ENCODE peak calls at places on chromosomes 7 and 10, in six cellular contexts. Y is uterus, E is A549, U is stomach, X is endothelial cell of umbilical vein, Q is HCT116. G is an unnamed sample.
A peak's percentile ranks its signal among the peaks of the same experiment; 100 is the strongest.

GRCh38 chr7:30927040-30927439 is 15.4 kb downstream of the AQP1 start:
- DNase-seq in X (no peak), E (no peak), Y (no peak), Q (no peak), U (no peak), G (no peak)

GRCh38 chr10:76621886-76622620 is 1015.6 kb downstream of the KCNMA1 start:
- DNase-seq in E (no peak), U (no peak), Y (no peak), X (no peak), Q (no peak), G (no peak)

GRCh38 chr7:55307123-55307916 is 57.8 kb upstream of the LANCL2 start:
- DNase-seq in E (peak; percentile 8), Q (peak; percentile 3), X (no peak), Y (no peak), U (no peak), G (no peak)

GRCh38 chr7:144414815-144415214 is 11.3 kb upstream of the NOBOX start:
- DNase-seq in Q (no peak), X (no peak), E (no peak), Y (no peak), U (no peak), G (no peak)

GRCh38 chr7:65983965-65984654 is 2.1 kb upstream of the GUSB start:
- DNase-seq in X (peak; percentile 56), U (no peak), Y (no peak), Q (no peak), E (peak; percentile 82), G (peak; percentile 32)

GRCh38 chr10:17841055-17841454 is 31.9 kb downstream of the MRC1 start:
- DNase-seq in U (no peak), X (no peak), E (no peak), Q (no peak), Y (no peak), G (no peak)

GRCh38 chr7:27163776-27164380 is 1.5 kb downstream of the HOXA9 start:
- DNase-seq in Q (no peak), U (no peak), E (no peak), X (no peak), Y (no peak), G (no peak)

GRCh38 chr10:36606234-36606839 is 519.1 kb upstream of the ANKRD30A start:
- DNase-seq in X (peak; percentile 78), Q (no peak), E (no peak), Y (no peak), U (no peak), G (no peak)

GRCh38 chr10:102231357-102232318 is 5.5 kb downstream of the ELOVL3 start:
- DNase-seq in Y (no peak), U (peak; percentile 73), E (peak; percentile 68), Q (peak; percentile 40), X (peak; percentile 19), G (peak; percentile 61)

GRCh38 chr10:118850418-118851061 is 95.8 kb upstream of the CACUL1 start:
- DNase-seq in U (peak; percentile 74), Q (peak; percentile 88), E (peak; percentile 74), Y (peak; percentile 49), X (peak; percentile 48), G (peak; percentile 51)

GRCh38 chr7:97818066-97818663 is 54.0 kb downstream of the ASNS start:
- DNase-seq in X (no peak), E (no peak), Q (no peak), Y (no peak), U (no peak), G (no peak)

GRCh38 chr7:36949711-36950600 is 225.7 kb upstream of the AOAH start:
- DNase-seq in Q (no peak), X (no peak), U (no peak), Y (peak; percentile 18), E (peak; percentile 23), G (peak; percentile 12)

GRCh38 chr10:70190581-70190980 is 20.3 kb upstream of the SAR1A start:
- DNase-seq in X (no peak), Q (no peak), E (no peak), U (no peak), Y (no peak), G (no peak)

GRCh38 chr10:117264776-117265175 is 23.9 kb downstream of the SLC18A2 start:
- DNase-seq in E (no peak), Q (no peak), X (no peak), Y (no peak), U (peak; percentile 43), G (peak; percentile 21)

GRCh38 chr10:91444211-91444610 is 34.1 kb downstream of the HECTD2 start:
- DNase-seq in U (no peak), Y (no peak), E (no peak), Q (no peak), X (no peak), G (no peak)

GRCh38 chr10:74334221-74334620 is 183.2 kb downstream of the ADK start:
- DNase-seq in E (no peak), Q (no peak), Y (no peak), U (no peak), X (no peak), G (no peak)

GRCh38 chr7:148334959-148335577 is 255.5 kb upstream of the C7orf33 start:
- DNase-seq in U (no peak), X (no peak), E (peak; percentile 22), Y (no peak), Q (no peak), G (peak; percentile 27)

GRCh38 chr10:51918921-51919325 is 219.5 kb upstream of the CSTF2T start:
- DNase-seq in X (peak; percentile 96), U (no peak), Y (no peak), E (no peak), Q (no peak), G (no peak)

GRCh38 chr7:132055331-132056120 is 499.1 kb upstream of the PODXL start:
- DNase-seq in E (no peak), Q (no peak), Y (no peak), X (no peak), U (no peak), G (no peak)

GRCh38 chr7:51256244-51256781 is 60.3 kb downstream of the COBL start:
- DNase-seq in X (no peak), Q (no peak), Y (no peak), U (no peak), E (no peak), G (peak; percentile 60)

GRCh38 chr7:21960922-21961321 is 15.2 kb upstream of the CDCA7L start:
- DNase-seq in X (peak; percentile 80), Y (no peak), U (no peak), Q (no peak), E (peak; percentile 21), G (no peak)

GRCh38 chr7:142391191-142391992 is 133.5 kb upstream of the PRSS58 start:
- DNase-seq in Q (peak; percentile 23), X (no peak), U (no peak), Y (no peak), E (no peak), G (no peak)

GRCh38 chr7:19215421-19215820 is 70.2 kb upstream of the FERD3L start:
- DNase-seq in E (no peak), X (no peak), U (no peak), Q (no peak), Y (no peak), G (no peak)

GRCh38 chr7:150322114-150322832 is 882 bp upstream of the LRRC61 start:
- DNase-seq in U (no peak), E (no peak), X (no peak), Y (no peak), Q (no peak), G (peak; percentile 48)

GRCh38 chr7:45710271-45711160 is 136.3 kb downstream of the ADCY1 start:
- DNase-seq in Y (no peak), Q (no peak), U (no peak), E (no peak), X (no peak), G (no peak)

GRCh38 chr7:94823952-94824351 is 83.4 kb upstream of the PPP1R9A start:
- DNase-seq in X (peak; percentile 14), Q (peak; percentile 73), Y (no peak), U (no peak), E (peak; percentile 63), G (no peak)

DNA sequence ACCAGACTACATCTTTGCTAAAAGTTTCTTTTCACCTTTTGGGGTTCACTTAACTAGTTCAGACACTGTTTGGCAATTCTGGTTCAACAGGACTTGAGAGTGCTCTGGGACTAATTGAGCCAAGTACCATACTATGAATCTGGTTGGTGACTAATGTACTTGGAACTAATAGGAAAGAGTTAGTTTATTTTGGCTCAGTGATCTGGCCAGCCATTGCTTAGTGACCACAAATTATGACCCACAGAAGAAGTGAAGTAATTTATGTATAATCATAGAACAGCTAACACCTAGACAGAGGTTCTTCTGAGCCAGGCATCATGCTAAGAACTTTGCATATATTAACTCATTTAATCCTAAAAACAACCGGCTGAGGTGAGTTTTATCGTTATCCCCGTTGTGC is 126.5 kb upstream of the JCAD start:
- DNase-seq in E (no peak), X (peak; percentile 89), Y (no peak), Q (no peak), U (no peak), G (no peak)
- H3K4me1 ChIP-seq in E (peaks cover 31% of the 10 kb centered on the region), X (peaks cover 50% of the 10 kb centered on the region), Y (no peaks in the 10 kb centered on the region), Q (peaks cover 4% of the 10 kb centered on the region), U (peaks cover 27% of the 10 kb centered on the region), G (no peaks in the 10 kb centered on the region)

GRCh38 chr7:84190016-84190705 is 4.4 kb downstream of the SEMA3A start:
- DNase-seq in E (no peak), Y (no peak), X (peak; percentile 23), Q (no peak), U (no peak), G (no peak)

GRCh38 chr7:84191842-84192241 is 2.7 kb downstream of the SEMA3A start:
- DNase-seq in E (peak; percentile 23), U (no peak), Q (no peak), Y (no peak), X (peak; percentile 55), G (no peak)

GRCh38 chr7:84188811-84189405 is 5.7 kb downstream of the SEMA3A start:
- DNase-seq in Y (no peak), X (peak; percentile 66), Q (no peak), U (no peak), E (peak; percentile 40), G (no peak)

GRCh38 chr7:84193787-84194186 is 802 bp downstream of the SEMA3A start:
- DNase-seq in X (peak; percentile 34), E (no peak), Y (no peak), U (no peak), Q (no peak), G (no peak)

GRCh38 chr7:84191261-84191660 is 3.3 kb downstream of the SEMA3A start:
- DNase-seq in X (peak; percentile 7), U (no peak), Q (no peak), Y (no peak), E (no peak), G (no peak)
- H3K4me3 ChIP-seq in X (no peak overlapping the region), U (peak overlapping the region; percentile 42), Q (no peak overlapping the region), Y (no peak overlapping the region), E (no peak overlapping the region), G (no peak overlapping the region)

GRCh38 chr10:84538036-84538435 is 209.6 kb downstream of the CCSER2 start:
- DNase-seq in Y (no peak), Q (no peak), U (no peak), X (no peak), E (no peak), G (no peak)
- H3K4me1 ChIP-seq in Y (no peaks in the 10 kb centered on the region), Q (no peaks in the 10 kb centered on the region), U (peaks cover 10% of the 10 kb centered on the region), X (peaks cover 13% of the 10 kb centered on the region), E (peaks cover 10% of the 10 kb centered on the region), G (no peaks in the 10 kb centered on the region)

GRCh38 chr7:77199008-77199966 is at the start of gene FGL2:
- DNase-seq in Q (no peak), Y (peak; percentile 36), U (peak; percentile 42), X (no peak), E (no peak), G (peak; percentile 62)

GRCh38 chr7:77202544-77202976 is 2.9 kb upstream of the FGL2 start:
- DNase-seq in X (no peak), U (no peak), E (no peak), Q (no peak), Y (no peak), G (peak; percentile 81)

GRCh38 chr7:77200542-77200941 is 923 bp upstream of the FGL2 start:
- DNase-seq in U (no peak), Q (no peak), X (no peak), E (no peak), Y (no peak), G (no peak)

GRCh38 chr7:77197135-77197534 is 2.5 kb downstream of the FGL2 start:
- DNase-seq in U (no peak), E (no peak), Y (no peak), Q (no peak), X (no peak), G (peak; percentile 80)
- H3K4me3 ChIP-seq in U (no peak overlapping the region), E (no peak overlapping the region), Y (no peak overlapping the region), Q (no peak overlapping the region), X (no peak overlapping the region), G (no peak overlapping the region)